ENCODE peak calls at places on chromosome 3, in six cellular contexts. One of them, this sample, is unnamed.

GRCh38 chr3:183233986-183234385 is 19.1 kb upstream of the B3GNT5 start:
- DNase-seq in K562: no peak
- DNase-seq in GM12878: no peak
- DNase-seq in SK-N-SH: no peak
- DNase-seq in H1: no peak
- DNase-seq in HepG2: no peak
- DNase-seq in this sample: peak; percentile 14

GRCh38 chr3:79886204-79886603 is 118.4 kb upstream of the ROBO1 start:
- DNase-seq in H1: no peak
- DNase-seq in HepG2: no peak
- DNase-seq in SK-N-SH: peak; percentile 30
- DNase-seq in K562: no peak
- DNase-seq in GM12878: no peak
- DNase-seq in this sample: no peak

GRCh38 chr3:150447084-150447483 is 39.0 kb downstream of the TSC22D2 start:
- DNase-seq in GM12878: no peak
- DNase-seq in SK-N-SH: no peak
- DNase-seq in HepG2: no peak
- DNase-seq in H1: no peak
- DNase-seq in K562: no peak
- DNase-seq in this sample: no peak

GRCh38 chr3:177196473-177197040 is 725 bp downstream of the TBL1XR1 start:
- DNase-seq in H1: peak; percentile 55
- DNase-seq in GM12878: no peak
- DNase-seq in K562: peak; percentile 59
- DNase-seq in SK-N-SH: peak; percentile 79
- DNase-seq in HepG2: no peak
- DNase-seq in this sample: peak; percentile 46

GRCh38 chr3:139312959-139313358 is 30.9 kb upstream of the MRPS22 start:
- DNase-seq in HepG2: no peak
- DNase-seq in H1: no peak
- DNase-seq in K562: peak; percentile 86
- DNase-seq in SK-N-SH: no peak
- DNase-seq in GM12878: no peak
- DNase-seq in this sample: no peak

GRCh38 chr3:58642846-58643245 is 23.7 kb downstream of the FAM3D start:
- DNase-seq in K562: no peak
- DNase-seq in SK-N-SH: no peak
- DNase-seq in HepG2: no peak
- DNase-seq in GM12878: no peak
- DNase-seq in H1: no peak
- DNase-seq in this sample: no peak

GRCh38 chr3:83092521-83093221 is 1331.2 kb upstream of the GBE1 start:
- DNase-seq in SK-N-SH: no peak
- DNase-seq in H1: no peak
- DNase-seq in GM12878: no peak
- DNase-seq in K562: no peak
- DNase-seq in HepG2: no peak
- DNase-seq in this sample: no peak

GRCh38 chr3:108133858-108134554 is 43.2 kb upstream of the CD47 start:
- DNase-seq in K562: no peak
- DNase-seq in HepG2: no peak
- DNase-seq in GM12878: no peak
- DNase-seq in SK-N-SH: no peak
- DNase-seq in H1: no peak
- DNase-seq in this sample: no peak

GRCh38 chr3:128067481-128067880 is 15.2 kb downstream of the SEC61A1 start:
- DNase-seq in K562: peak; percentile 42
- DNase-seq in SK-N-SH: no peak
- DNase-seq in HepG2: no peak
- DNase-seq in H1: no peak
- DNase-seq in GM12878: no peak
- DNase-seq in this sample: no peak

GRCh38 chr3:129087138-129087702 is 26.6 kb downstream of the GP9 start:
- DNase-seq in K562: no peak
- DNase-seq in H1: no peak
- DNase-seq in GM12878: no peak
- DNase-seq in SK-N-SH: no peak
- DNase-seq in HepG2: peak; percentile 51
- DNase-seq in this sample: no peak

GRCh38 chr3:14633819-14634424 is 17.6 kb upstream of the CCDC174 start:
- DNase-seq in H1: peak; percentile 57
- DNase-seq in SK-N-SH: peak; percentile 59
- DNase-seq in K562: peak; percentile 74
- DNase-seq in HepG2: peak; percentile 53
- DNase-seq in GM12878: peak; percentile 17
- DNase-seq in this sample: peak; percentile 74

GRCh38 chr3:178474526-178474925 is 61.7 kb upstream of the KCNMB2 start:
- DNase-seq in HepG2: no peak
- DNase-seq in SK-N-SH: no peak
- DNase-seq in K562: no peak
- DNase-seq in GM12878: no peak
- DNase-seq in H1: no peak
- DNase-seq in this sample: no peak

GRCh38 chr3:124586126-124587052 is 143.9 kb upstream of the UMPS start:
- DNase-seq in K562: peak; percentile 79
- DNase-seq in SK-N-SH: no peak
- DNase-seq in GM12878: no peak
- DNase-seq in H1: peak; percentile 69
- DNase-seq in HepG2: peak; percentile 25
- DNase-seq in this sample: no peak

GRCh38 chr3:187745201-187746058 is at the start of gene BCL6:
- DNase-seq in HepG2: peak; percentile 97
- DNase-seq in SK-N-SH: peak; percentile 91
- DNase-seq in H1: peak; percentile 89
- DNase-seq in K562: peak; percentile 94
- DNase-seq in GM12878: no peak
- DNase-seq in this sample: peak; percentile 93

GRCh38 chr3:12643724-12644123 is 20.2 kb downstream of the RAF1 start:
- DNase-seq in SK-N-SH: no peak
- DNase-seq in K562: no peak
- DNase-seq in HepG2: no peak
- DNase-seq in GM12878: no peak
- DNase-seq in H1: no peak
- DNase-seq in this sample: no peak

GRCh38 chr3:4908066-4908768 is 71.0 kb upstream of the BHLHE40 start:
- DNase-seq in H1: no peak
- DNase-seq in HepG2: no peak
- DNase-seq in SK-N-SH: no peak
- DNase-seq in GM12878: no peak
- DNase-seq in K562: no peak
- DNase-seq in this sample: no peak

GRCh38 chr3:186254676-186255665 is 107.1 kb downstream of the DGKG start:
- DNase-seq in H1: no peak
- DNase-seq in GM12878: peak; percentile 68
- DNase-seq in SK-N-SH: no peak
- DNase-seq in K562: no peak
- DNase-seq in HepG2: no peak
- DNase-seq in this sample: peak; percentile 78

DNA sequence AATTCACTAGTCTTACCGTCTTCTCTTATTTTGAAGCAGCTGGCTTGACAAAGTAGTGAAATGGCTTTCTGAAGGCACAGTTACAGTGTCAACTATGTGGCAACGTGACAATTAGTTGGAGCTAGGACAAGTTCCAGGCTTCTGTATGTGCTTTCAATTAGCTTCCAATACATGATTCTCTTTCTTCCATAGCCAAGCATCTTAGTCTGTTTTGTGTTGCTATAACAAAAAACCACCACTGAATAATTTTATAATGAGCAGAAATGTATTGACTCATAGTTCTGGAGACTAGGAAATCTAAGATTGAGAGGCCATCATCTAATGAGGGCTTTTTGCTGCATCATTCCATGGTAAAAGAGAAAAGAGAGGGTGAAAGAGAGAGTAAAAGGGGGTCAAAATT is 365.1 kb upstream of the PLSCR5 start:
- DNase-seq in H1: no peak
- DNase-seq in HepG2: no peak
- DNase-seq in K562: no peak
- DNase-seq in SK-N-SH: no peak
- DNase-seq in GM12878: no peak
- DNase-seq in this sample: no peak
- TF ChIP-seq GABPA in H1: no peak
- TF ChIP-seq GABPA in HepG2: no peak
- TF ChIP-seq GABPA in K562: no peak
- TF ChIP-seq GABPA in SK-N-SH: no peak
- TF ChIP-seq GABPA in GM12878: no peak
- TF ChIP-seq GABPA in this sample: no peak

GRCh38 chr3:194176274-194176991 is 40.5 kb downstream of the HES1 start:
- DNase-seq in H1: peak; percentile 56
- DNase-seq in K562: no peak
- DNase-seq in HepG2: no peak
- DNase-seq in GM12878: no peak
- DNase-seq in SK-N-SH: no peak
- DNase-seq in this sample: no peak
- H3K27ac ChIP-seq in H1: no peak overlapping the region
- H3K27ac ChIP-seq in K562: no peak overlapping the region
- H3K27ac ChIP-seq in HepG2: no peak overlapping the region
- H3K27ac ChIP-seq in GM12878: no peak overlapping the region
- H3K27ac ChIP-seq in SK-N-SH: no peak overlapping the region
- H3K27ac ChIP-seq in this sample: no peak overlapping the region

DNA sequence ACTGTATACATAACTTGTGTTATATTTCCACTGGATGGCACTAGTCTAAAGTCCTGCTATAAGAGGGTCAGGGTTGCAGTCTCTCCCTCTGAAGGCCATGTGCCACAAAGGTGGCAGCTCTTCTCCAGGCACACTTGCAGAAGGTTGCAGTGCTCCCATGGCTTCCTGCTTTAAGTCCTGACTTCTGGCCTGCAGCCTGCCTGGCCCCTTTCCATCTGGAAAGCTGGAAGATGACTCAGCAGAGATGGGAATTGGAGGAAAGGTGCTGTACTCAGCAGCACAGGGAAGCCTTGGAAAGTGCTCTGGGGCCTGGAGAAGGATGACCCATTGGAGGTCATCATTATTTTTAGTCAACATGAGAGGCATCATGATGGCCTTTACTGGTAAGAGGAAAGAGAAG is 40.9 kb upstream of the MRPL3 start:
- DNase-seq in GM12878: no peak
- DNase-seq in K562: no peak
- DNase-seq in H1: no peak
- DNase-seq in HepG2: no peak
- DNase-seq in SK-N-SH: no peak
- DNase-seq in this sample: no peak
- TF ChIP-seq POLR2AphosphoS5 in GM12878: no peak
- TF ChIP-seq POLR2AphosphoS5 in K562: no peak
- TF ChIP-seq POLR2AphosphoS5 in H1: no peak
- TF ChIP-seq POLR2AphosphoS5 in HepG2: no peak
- TF ChIP-seq POLR2AphosphoS5 in SK-N-SH: no peak
- TF ChIP-seq POLR2AphosphoS5 in this sample: no peak

DNA sequence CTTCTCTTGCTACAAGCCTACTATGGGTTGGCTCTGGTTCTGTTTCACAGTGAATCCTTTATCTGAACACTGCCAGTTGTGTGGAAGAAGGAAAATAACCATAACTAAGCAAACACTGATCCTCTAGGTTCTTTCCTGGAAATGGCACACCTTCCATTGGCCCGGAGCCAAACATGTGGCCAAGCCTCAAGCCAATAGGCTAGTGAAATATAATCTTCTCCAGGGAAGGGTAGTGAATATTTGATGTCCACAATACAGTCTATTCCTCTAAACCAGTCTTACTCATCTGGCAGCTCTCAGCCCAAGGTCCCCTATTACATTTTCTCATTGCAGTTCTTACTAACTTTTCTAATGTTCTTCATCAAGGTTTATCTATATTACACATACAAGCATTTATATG is 921.3 kb downstream of the TUSC7 start:
- DNase-seq in SK-N-SH: no peak
- DNase-seq in GM12878: no peak
- DNase-seq in H1: no peak
- DNase-seq in HepG2: no peak
- DNase-seq in K562: no peak
- DNase-seq in this sample: no peak
- TF ChIP-seq GABPA in SK-N-SH: no peak
- TF ChIP-seq GABPA in GM12878: no peak
- TF ChIP-seq GABPA in H1: no peak
- TF ChIP-seq GABPA in HepG2: no peak
- TF ChIP-seq GABPA in K562: no peak
- TF ChIP-seq GABPA in this sample: no peak

GRCh38 chr3:111548756-111549155 is 6.8 kb downstream of the CD96 start:
- DNase-seq in HepG2: no peak
- DNase-seq in H1: no peak
- DNase-seq in K562: no peak
- DNase-seq in GM12878: no peak
- DNase-seq in SK-N-SH: no peak
- DNase-seq in this sample: no peak

GRCh38 chr3:111541911-111542483 is at the start of gene CD96:
- DNase-seq in H1: no peak
- DNase-seq in K562: no peak
- DNase-seq in HepG2: no peak
- DNase-seq in SK-N-SH: no peak
- DNase-seq in GM12878: no peak
- DNase-seq in this sample: no peak

GRCh38 chr3:111545349-111545748 is 3.4 kb downstream of the CD96 start:
- DNase-seq in HepG2: no peak
- DNase-seq in H1: no peak
- DNase-seq in GM12878: no peak
- DNase-seq in K562: no peak
- DNase-seq in SK-N-SH: no peak
- DNase-seq in this sample: no peak

GRCh38 chr3:111548060-111548459 is 6.1 kb downstream of the CD96 start:
- DNase-seq in GM12878: no peak
- DNase-seq in H1: no peak
- DNase-seq in SK-N-SH: no peak
- DNase-seq in HepG2: no peak
- DNase-seq in K562: no peak
- DNase-seq in this sample: no peak

GRCh38 chr3:111547645-111548044 is 5.6 kb downstream of the CD96 start:
- DNase-seq in K562: no peak
- DNase-seq in H1: no peak
- DNase-seq in SK-N-SH: no peak
- DNase-seq in GM12878: peak; percentile 70
- DNase-seq in HepG2: no peak
- DNase-seq in this sample: peak; percentile 37
- H3K27ac ChIP-seq in K562: peak overlapping the region; percentile 41
- H3K27ac ChIP-seq in H1: no peak overlapping the region
- H3K27ac ChIP-seq in SK-N-SH: no peak overlapping the region
- H3K27ac ChIP-seq in GM12878: no peak overlapping the region
- H3K27ac ChIP-seq in HepG2: no peak overlapping the region
- H3K27ac ChIP-seq in this sample: peak overlapping the region; percentile 40

This sample was measured in HL-60.